ENCODE peak calls at places on chromosomes 13 and 19, in six cellular contexts. B, F, T, L, Q and S are unnamed samples.

GRCh38 chr13:25971077-25971476 is 80.7 kb downstream of the SHISA2 start:
- DNase-seq in B (no peak), F (no peak), T (no peak), L (no peak), Q (no peak), S (no peak)

GRCh38 chr19:11288349-11288748 is 7.6 kb upstream of the TSPAN16 start:
- DNase-seq in B (peak; percentile 62), F (peak; percentile 40), T (no peak), L (no peak), Q (peak; percentile 20), S (no peak)

GRCh38 chr13:19713186-19713965 is 69.4 kb downstream of the PSPC1 start:
- DNase-seq in B (peak; percentile 46), F (peak; percentile 88), T (no peak), L (no peak), Q (no peak), S (peak; percentile 1)

GRCh38 chr13:111201304-111201940 is 86.3 kb downstream of the ARHGEF7 start:
- DNase-seq in B (no peak), F (no peak), T (no peak), L (no peak), Q (no peak), S (no peak)

GRCh38 chr19:39778763-39779162 is at the start of gene LEUTX:
- DNase-seq in B (no peak), F (no peak), T (no peak), L (no peak), Q (no peak), S (no peak)

GRCh38 chr19:9075064-9075964 is 11.5 kb upstream of the OR1M1 start:
- DNase-seq in B (peak; percentile 100), F (peak; percentile 97), T (peak; percentile 96), L (peak; percentile 80), Q (no peak), S (peak; percentile 91)

GRCh38 chr13:113855012-113855921 is 8.6 kb downstream of the GAS6 start:
- DNase-seq in B (no peak), F (no peak), T (no peak), L (no peak), Q (no peak), S (no peak)

GRCh38 chr19:1122972-1123363 is 19.2 kb downstream of the GPX4 start:
- DNase-seq in B (peak; percentile 76), F (peak; percentile 60), T (peak; percentile 48), L (peak; percentile 77), Q (peak; percentile 86), S (no peak)

GRCh38 chr13:67063036-67063435 is 167.1 kb downstream of the PCDH9 start:
- DNase-seq in B (no peak), F (no peak), T (no peak), L (no peak), Q (no peak), S (no peak)

GRCh38 chr19:31902821-31903220 is 442.6 kb upstream of the ZNF507 start:
- DNase-seq in B (no peak), F (no peak), T (no peak), L (no peak), Q (no peak), S (no peak)

GRCh38 chr19:31908486-31909255 is 436.7 kb upstream of the ZNF507 start:
- DNase-seq in B (no peak), F (no peak), T (no peak), L (no peak), Q (no peak), S (no peak)

GRCh38 chr19:31911577-31911976 is 433.8 kb upstream of the ZNF507 start:
- DNase-seq in B (no peak), F (no peak), T (no peak), L (no peak), Q (no peak), S (no peak)

DNA sequence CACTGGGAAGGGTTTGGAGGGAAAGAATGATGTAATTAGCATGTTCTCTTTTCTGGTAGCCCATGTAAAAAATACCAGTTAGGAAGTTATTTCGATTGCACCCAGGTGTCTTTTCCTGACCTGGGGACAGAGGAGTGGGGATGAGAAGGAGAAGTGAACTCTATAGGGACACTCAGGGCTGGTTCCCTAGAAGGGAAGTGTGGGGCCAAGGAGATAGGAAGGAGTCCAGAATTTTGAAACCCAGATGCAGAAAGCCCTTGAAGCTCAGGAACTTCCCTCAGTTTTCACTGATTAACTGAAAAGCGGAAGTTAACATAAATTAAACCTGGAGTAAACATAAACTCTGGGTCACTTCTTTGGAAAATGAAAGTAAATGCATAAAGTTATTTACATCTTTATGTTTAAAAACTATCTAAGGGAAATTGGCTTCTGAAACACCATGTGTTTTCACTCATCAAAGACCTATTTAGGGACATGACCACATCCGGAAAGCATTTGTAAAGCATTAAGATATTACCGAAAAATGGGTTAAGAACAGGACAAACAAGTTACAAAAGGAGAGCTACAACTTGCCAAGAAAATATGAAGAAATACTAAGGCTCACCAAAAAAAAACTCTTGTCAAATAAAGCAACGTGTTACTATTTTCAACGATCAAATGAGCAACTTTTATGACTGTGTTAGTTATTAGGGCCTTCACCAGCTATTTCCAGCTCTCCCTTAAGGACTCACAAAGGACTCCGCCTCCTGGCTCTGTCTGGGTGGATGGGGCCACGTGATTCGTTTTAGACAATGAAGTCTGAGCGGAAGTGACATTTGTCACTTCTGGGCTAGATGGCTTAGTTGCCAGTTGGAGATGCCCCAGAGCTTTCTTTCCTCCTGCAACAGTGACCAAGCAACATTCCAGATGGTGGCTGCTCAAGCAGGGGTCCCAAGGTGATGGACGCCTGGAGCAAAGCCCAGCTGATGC is 439.1 kb upstream of the ZNF507 start:
- DNase-seq in B (no peak), F (no peak), T (peak; percentile 58), L (no peak), Q (no peak), S (no peak)
- H3K27ac ChIP-seq in B (no peak overlapping the region), F (no peak overlapping the region), T (peak overlapping the region; percentile 74), L (no peak overlapping the region), Q (no peak overlapping the region), S (no peak overlapping the region)

DNA sequence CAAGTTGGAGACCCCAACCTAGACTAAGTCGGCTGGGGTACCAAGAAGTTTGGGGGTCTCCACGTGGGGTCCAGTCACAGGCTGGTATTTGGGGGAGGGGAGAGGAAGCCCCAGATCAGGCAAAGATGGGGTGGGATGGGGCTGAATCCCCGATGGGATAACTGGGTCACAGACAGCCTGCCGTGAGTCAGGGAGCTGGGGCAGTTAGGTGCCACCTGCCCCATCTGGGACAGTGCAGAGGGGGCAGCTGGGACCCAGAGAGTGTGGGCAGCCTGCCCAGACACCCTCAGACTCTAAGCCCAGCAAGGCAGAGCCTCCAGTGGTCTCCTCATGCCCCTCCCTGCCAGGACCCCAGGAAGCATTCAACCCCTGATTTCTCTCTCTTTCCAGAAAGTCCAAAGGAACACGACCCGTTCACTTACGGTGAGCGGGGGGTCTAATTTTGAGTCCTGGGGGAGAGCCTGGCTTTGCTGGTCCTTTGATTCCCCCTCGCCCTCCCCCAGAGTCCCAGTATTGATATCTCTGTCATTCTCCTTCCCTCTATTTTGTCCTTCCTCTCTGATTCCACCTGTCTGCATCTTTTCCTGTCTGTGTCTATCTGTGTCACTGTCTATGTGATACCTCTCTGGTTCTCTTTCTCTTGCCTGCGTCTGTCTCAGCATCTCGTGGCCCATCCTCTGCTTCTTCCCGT is 1.7 kb downstream of the FXYD1 start:
- DNase-seq in B (no peak), F (no peak), T (no peak), L (no peak), Q (peak; percentile 8), S (no peak)
- H3K27ac ChIP-seq in B (no peak overlapping the region), F (no peak overlapping the region), T (peak overlapping the region; percentile 97), L (peak overlapping the region; percentile 54), Q (peak overlapping the region; percentile 49), S (no peak overlapping the region)

DNA sequence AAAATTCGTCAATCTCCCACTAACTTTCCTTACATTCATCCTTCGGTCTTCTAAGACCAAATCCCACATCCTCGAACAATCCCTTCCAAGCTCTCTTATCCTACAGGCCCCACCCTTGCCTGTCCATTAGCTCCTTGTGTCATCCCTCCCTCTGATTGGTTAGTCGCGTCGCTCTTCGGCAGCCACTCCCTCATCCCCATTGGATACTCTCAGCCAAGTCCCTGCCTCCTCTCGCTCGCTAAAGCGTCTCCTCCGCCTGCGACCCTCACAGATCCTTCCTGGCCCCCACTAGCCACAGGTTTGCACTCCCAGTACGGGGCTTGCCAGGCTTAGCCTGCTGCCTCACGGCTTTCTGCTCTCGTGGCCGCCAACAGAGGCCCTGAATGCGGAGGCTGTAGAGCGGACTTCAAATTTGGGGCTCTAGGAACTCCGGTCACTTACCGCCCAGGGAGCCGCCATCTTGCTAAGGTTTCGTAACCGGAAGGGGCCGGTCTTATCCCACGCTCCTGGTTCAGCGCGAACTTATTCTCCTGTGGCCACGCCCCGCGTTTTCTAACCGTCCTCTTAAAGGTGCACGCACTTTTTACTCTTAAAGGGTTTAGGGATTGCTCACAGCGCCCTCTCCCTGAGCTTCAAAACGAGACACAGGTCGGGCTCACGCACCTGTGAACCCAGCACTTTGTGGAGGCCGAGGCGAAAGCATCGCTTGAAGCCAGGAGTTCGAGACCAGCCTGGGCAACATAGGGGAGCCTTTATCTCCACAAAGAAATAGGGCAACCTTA is at the start of gene DMAC2:
- DNase-seq in B (peak; percentile 97), F (peak; percentile 98), T (peak; percentile 98), L (peak; percentile 98), Q (peak; percentile 98), S (peak; percentile 91)
- H3K27ac ChIP-seq in B (peak within 1 kb of the TSS; percentile 72), F (peak within 1 kb of the TSS; percentile 68), T (peak within 1 kb of the TSS; percentile 91), L (peak within 1 kb of the TSS; percentile 99), Q (peak within 1 kb of the TSS; percentile 93), S (peak within 1 kb of the TSS; percentile 87)

DNA sequence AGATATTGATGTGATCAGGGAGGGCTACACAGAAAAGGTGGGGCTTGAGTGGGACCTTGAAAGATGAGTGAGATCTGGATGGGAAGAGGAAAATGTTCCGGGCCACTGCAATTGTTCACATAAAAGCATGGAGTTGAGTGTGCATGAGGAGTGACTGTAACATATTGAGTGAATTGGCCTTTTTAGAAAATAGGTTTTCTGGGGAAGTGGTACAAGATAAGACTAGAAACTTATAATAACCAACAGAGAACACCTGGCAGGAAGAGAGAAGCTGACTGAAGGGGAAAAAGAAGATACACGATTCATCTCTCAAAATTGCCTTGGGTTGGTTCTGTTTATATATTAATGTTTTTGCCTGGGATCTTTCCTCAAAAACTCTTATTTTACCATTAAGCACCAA is 32.2 kb downstream of the SLC10A2 start:
- DNase-seq in B (no peak), F (no peak), T (no peak), L (no peak), Q (no peak), S (no peak)
- H3K27ac ChIP-seq in B (no peak overlapping the region), F (no peak overlapping the region), T (no peak overlapping the region), L (no peak overlapping the region), Q (no peak overlapping the region), S (no peak overlapping the region)

DNA sequence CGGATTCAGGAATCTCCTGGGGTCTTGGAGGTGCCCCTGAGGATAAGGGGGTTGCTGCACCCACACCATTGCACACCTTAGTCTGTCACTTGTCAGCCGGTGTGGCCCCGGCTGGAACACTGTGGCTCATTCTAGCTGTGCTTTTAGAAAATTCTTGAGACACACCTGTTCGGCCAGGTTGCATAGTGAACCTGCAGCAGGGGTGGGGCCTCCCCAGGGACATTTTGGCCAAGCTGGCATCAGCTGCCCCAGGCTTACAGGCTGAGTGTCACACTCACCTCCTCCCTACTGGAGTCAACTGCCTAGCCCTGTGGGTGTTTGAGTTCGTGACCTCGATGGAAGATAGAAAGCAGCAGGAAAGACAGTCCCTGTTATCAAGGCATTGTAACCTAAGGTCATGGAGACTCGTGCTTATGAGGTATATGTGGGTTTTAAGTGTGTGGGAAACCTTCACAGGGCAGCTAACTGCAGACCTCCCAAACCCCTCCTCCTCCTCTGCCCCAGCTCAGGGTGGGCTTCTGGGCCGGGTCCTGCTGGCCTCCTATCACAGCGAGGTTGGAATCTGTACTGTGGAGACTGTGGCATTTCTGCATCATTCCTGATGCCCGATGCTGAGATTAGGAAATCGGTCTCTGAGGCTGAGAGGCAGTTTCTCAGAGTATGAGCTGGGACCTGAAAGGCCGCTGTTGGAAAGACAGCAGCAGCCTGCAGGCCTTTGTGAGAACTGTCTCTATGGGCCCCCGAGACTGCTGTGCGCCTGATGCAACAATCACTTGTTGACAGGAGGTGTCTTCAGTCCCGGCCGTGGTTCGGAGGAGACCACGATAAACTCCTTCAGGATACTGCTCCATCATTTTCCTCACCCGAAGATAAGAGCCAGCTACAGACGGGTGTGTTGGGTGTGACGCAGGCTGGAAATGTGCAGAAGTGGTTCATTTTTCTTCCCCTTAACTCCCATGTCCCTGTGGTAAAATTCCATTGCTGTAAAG is 72.2 kb downstream of the ATP11A start:
- DNase-seq in B (no peak), F (no peak), T (peak; percentile 15), L (peak; percentile 44), Q (no peak), S (no peak)
- H3K27ac ChIP-seq in B (no peak overlapping the region), F (no peak overlapping the region), T (no peak overlapping the region), L (no peak overlapping the region), Q (no peak overlapping the region), S (no peak overlapping the region)